ENCODE peak calls at places on chromosomes 11 and 22, in six cellular contexts. Y, B, H, A, Q and T are unnamed samples.

GRCh38 chr11:111541209-111542061 is 915 bp downstream of the LAYN start:
- DNase-seq in Y (no peak), B (no peak), H (no peak), A (peak; percentile 52), Q (no peak), T (peak; percentile 82)

GRCh38 chr11:44609028-44609782 is 43.7 kb downstream of the CD82 start:
- DNase-seq in Y (peak; percentile 65), B (no peak), H (peak; percentile 8), A (no peak), Q (peak; percentile 75), T (no peak)

GRCh38 chr11:76796511-76797203 is 13.5 kb downstream of the TSKU start:
- DNase-seq in Y (no peak), B (peak; percentile 5), H (no peak), A (no peak), Q (no peak), T (no peak)

GRCh38 chr11:66745356-66746235 is 16.6 kb upstream of the SPTBN2 start:
- DNase-seq in Y (peak; percentile 50), B (no peak), H (no peak), A (peak; percentile 34), Q (peak; percentile 79), T (no peak)

GRCh38 chr11:121415861-121416260 is 36.3 kb upstream of the SORL1 start:
- DNase-seq in Y (no peak), B (peak; percentile 45), H (no peak), A (no peak), Q (no peak), T (no peak)

GRCh38 chr11:95140397-95141030 is 50.9 kb downstream of the ENDOD1 start:
- DNase-seq in Y (no peak), B (no peak), H (no peak), A (no peak), Q (no peak), T (no peak)

GRCh38 chr11:45432100-45432499 is 146.0 kb upstream of the SYT13 start:
- DNase-seq in Y (no peak), B (no peak), H (no peak), A (no peak), Q (no peak), T (no peak)

GRCh38 chr11:4211991-4212390 is 117.4 kb downstream of the RRM1 start:
- DNase-seq in Y (no peak), B (no peak), H (no peak), A (peak; percentile 58), Q (no peak), T (no peak)

GRCh38 chr11:65499713-65500261 is 942 bp downstream of the MALAT1 start:
- DNase-seq in Y (no peak), B (no peak), H (no peak), A (no peak), Q (no peak), T (no peak)

GRCh38 chr11:35035894-35036408 is 103.0 kb upstream of the CD44 start:
- DNase-seq in Y (no peak), B (no peak), H (no peak), A (no peak), Q (peak; percentile 59), T (peak; percentile 96)

GRCh38 chr11:61004037-61004641 is 32.7 kb downstream of the CD6 start:
- DNase-seq in Y (peak; percentile 56), B (no peak), H (no peak), A (no peak), Q (no peak), T (peak; percentile 56)

GRCh38 chr11:59615132-59615636 is 390 bp downstream of the OSBP start:
- DNase-seq in Y (peak; percentile 82), B (peak; percentile 9), H (peak; percentile 46), A (no peak), Q (peak; percentile 50), T (no peak)

GRCh38 chr11:119476666-119477331 is 53.8 kb upstream of the THY1 start:
- DNase-seq in Y (no peak), B (no peak), H (no peak), A (no peak), Q (no peak), T (no peak)

GRCh38 chr22:49719046-49719445 is 108.6 kb downstream of the BRD1 start:
- DNase-seq in Y (no peak), B (no peak), H (no peak), A (no peak), Q (no peak), T (no peak)

GRCh38 chr11:28727254-28727653 is 619.1 kb downstream of the METTL15 start:
- DNase-seq in Y (no peak), B (no peak), H (no peak), A (no peak), Q (no peak), T (peak; percentile 28)

GRCh38 chr11:131762346-131763110 is 392.1 kb downstream of the NTM start:
- DNase-seq in Y (no peak), B (no peak), H (no peak), A (no peak), Q (no peak), T (no peak)

GRCh38 chr11:8658210-8658968 is 24.1 kb downstream of the TRIM66 start:
- DNase-seq in Y (no peak), B (peak; percentile 36), H (no peak), A (peak; percentile 38), Q (no peak), T (no peak)

GRCh38 chr11:32297629-32298028 is 137.7 kb downstream of the WT1 start:
- DNase-seq in Y (no peak), B (no peak), H (no peak), A (peak; percentile 4), Q (no peak), T (peak; percentile 36)

GRCh38 chr11:2762451-2762850 is 62.7 kb upstream of the KCNQ1OT1 start:
- DNase-seq in Y (no peak), B (no peak), H (no peak), A (no peak), Q (no peak), T (no peak)

GRCh38 chr22:43857367-43857766 is 4.9 kb downstream of the SULT4A1 start:
- DNase-seq in Y (no peak), B (no peak), H (no peak), A (no peak), Q (no peak), T (no peak)

DNA sequence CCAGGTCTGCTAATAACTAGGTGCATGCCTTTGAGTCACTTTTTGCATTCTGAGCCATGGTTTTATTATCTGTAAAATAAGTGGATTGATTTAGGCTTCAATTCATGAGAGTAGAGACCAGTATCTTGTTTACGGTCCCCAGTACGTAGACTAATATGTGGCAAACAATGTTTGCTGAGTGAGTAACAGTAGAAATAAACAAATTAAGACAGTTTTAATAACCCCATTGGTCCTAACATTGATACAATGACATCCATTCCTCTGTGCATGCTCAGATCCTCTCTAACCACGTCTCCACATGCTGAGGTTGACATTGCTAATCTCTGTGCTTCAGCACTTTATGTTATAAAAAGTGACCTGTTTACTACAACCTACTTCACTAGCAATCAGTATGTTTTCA is 983 bp downstream of the CCDC34 start:
- DNase-seq in Y (no peak), B (no peak), H (no peak), A (no peak), Q (no peak), T (no peak)
- H3K4me3 ChIP-seq in Y (peak overlapping the region; percentile 69), B (no peak overlapping the region), H (peak overlapping the region; percentile 97), A (peak overlapping the region; percentile 62), Q (peak overlapping the region; percentile 93), T (peak overlapping the region; percentile 83)

GRCh38 chr11:72568861-72569260 is 105.4 kb downstream of the PDE2A start:
- DNase-seq in Y (no peak), B (no peak), H (no peak), A (no peak), Q (no peak), T (no peak)

GRCh38 chr11:72570893-72571741 is 103.1 kb downstream of the PDE2A start:
- DNase-seq in Y (no peak), B (no peak), H (no peak), A (no peak), Q (no peak), T (no peak)

GRCh38 chr11:72573380-72573949 is 100.8 kb downstream of the PDE2A start:
- DNase-seq in Y (no peak), B (no peak), H (no peak), A (peak; percentile 78), Q (no peak), T (peak; percentile 12)

GRCh38 chr11:72574046-72574445 is 100.2 kb downstream of the PDE2A start:
- DNase-seq in Y (no peak), B (no peak), H (no peak), A (no peak), Q (no peak), T (no peak)

DNA sequence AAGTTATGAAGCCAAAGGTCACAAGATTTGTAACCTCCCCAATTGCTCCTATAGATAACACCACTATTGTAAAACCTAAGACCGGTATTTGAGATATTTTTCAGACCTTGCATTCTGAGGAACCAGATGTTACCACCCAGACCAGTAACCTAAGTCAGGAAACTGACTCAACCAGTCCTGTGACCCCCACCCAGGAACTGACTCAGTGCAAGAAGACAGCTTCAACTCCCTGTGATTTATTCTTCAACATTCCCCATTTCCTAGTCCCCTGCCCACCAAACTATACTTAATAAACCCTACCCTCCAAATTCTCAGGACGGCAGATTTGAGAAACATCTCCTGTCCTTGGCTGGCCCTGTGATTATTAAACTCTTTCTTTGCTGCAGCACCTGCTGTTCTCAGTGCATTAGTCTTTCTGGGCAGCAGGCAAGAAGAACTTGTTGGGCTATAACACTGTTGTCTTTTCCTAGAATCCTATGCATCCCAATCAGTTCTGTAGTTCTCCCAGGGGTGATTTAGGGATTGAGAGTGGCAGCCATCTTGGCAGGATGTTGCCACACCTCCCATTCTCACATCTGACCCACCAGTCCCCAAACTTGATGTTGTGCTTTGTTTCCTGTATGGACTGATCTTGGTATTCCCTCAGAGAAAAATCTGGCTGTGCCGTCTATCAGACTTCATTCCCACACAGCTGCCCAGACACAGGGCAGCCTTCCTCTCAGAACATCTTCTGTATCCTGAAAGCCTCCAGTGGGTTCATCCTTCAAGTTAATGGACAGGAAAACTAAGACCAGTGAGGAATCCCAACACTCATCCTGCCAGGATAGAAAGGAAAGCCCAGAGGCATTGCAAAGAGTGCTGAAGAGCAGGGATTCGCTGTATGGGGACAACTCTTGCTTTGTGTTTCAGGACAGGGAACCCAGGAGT is 104.0 kb downstream of the PDE2A start:
- DNase-seq in Y (no peak), B (no peak), H (no peak), A (no peak), Q (no peak), T (peak; percentile 63)
- H3K4me3 ChIP-seq in Y (no peak overlapping the region), B (no peak overlapping the region), H (no peak overlapping the region), A (no peak overlapping the region), Q (no peak overlapping the region), T (no peak overlapping the region)

GRCh38 chr11:102007567-102008437 is 39.4 kb upstream of the CFAP300 start:
- DNase-seq in Y (no peak), B (no peak), H (no peak), A (peak; percentile 53), Q (peak; percentile 15), T (peak; percentile 79)
- H3K4me3 ChIP-seq in Y (no peak overlapping the region), B (no peak overlapping the region), H (no peak overlapping the region), A (no peak overlapping the region), Q (no peak overlapping the region), T (no peak overlapping the region)

DNA sequence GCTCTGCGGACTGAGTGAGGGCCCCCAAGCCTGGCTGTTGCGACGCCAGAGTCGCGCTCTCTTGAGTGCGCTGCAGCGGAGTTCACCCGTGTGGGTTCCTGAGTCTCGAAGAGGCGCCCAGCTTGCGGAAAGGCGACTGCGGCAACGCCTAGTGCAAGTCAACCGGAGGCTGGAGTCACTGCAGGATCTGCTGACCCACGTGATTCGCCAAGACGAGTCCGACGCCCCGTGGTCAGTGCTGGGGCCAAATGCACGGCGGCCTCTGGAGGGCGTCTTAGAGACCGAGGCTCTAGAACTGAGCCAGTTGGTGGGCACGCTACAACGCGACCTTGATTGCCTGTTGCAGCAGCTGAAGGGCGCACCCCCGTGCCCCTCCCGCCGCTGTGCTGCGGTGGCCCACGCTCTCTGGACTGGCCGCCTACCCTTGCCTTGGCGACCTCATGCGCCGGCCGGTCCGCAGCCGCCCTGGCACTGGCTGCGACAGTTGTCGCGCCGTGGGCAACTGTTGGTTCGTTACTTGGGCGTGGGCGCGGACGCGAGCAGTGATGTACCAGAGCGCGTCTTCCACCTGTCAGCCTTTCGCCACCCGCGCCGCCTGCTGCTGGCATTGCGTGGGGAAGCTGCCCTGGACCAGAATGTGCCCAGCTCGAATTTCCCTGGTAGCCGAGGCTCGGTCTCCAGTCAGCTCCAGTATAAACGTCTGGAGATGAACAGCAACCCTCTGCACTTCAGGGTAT is 32.6 kb downstream of the RRP8 start:
- DNase-seq in Y (no peak), B (no peak), H (no peak), A (no peak), Q (no peak), T (no peak)
- H3K4me3 ChIP-seq in Y (no peak overlapping the region), B (no peak overlapping the region), H (no peak overlapping the region), A (no peak overlapping the region), Q (no peak overlapping the region), T (no peak overlapping the region)